ENCODE peak calls at places on chromosome 3, in four cellular contexts. K, W, B and D are unnamed samples.

GRCh38 chr3:55296781-55297180 is 190.3 kb downstream of the WNT5A start:
- DNase-seq in W (no peak), B (no peak), K (peak; percentile 55), D (no peak)

GRCh38 chr3:116019254-116019763 is 396.0 kb downstream of the GAP43 start:
- DNase-seq in B (no peak), K (no peak), W (no peak), D (no peak)

GRCh38 chr3:136898954-136899353 is 36.9 kb downstream of the NCK1 start:
- DNase-seq in K (peak; percentile 15), B (no peak), W (no peak), D (no peak)

GRCh38 chr3:161042023-161042501 is 63.1 kb downstream of the B3GALNT1 start:
- DNase-seq in W (peak; percentile 22), B (no peak), K (peak; percentile 2), D (no peak)

GRCh38 chr3:47996440-47996839 is 19.8 kb downstream of the MAP4 start:
- DNase-seq in K (no peak), B (no peak), W (no peak), D (no peak)

GRCh38 chr3:25592510-25592968 is 72.2 kb downstream of the TOP2B start:
- DNase-seq in K (peak; percentile 81), B (no peak), W (peak; percentile 31), D (no peak)

GRCh38 chr3:52086939-52087675 is 30.7 kb upstream of the DUSP7 start:
- DNase-seq in B (no peak), W (no peak), K (peak; percentile 37), D (no peak)

GRCh38 chr3:71489315-71489761 is 94.2 kb downstream of the FOXP1 start:
- DNase-seq in B (no peak), W (no peak), K (no peak), D (no peak)

GRCh38 chr3:53347261-53348064 is at the start of gene DCP1A:
- DNase-seq in B (peak; percentile 98), K (peak; percentile 97), W (peak; percentile 97), D (peak; percentile 95)

GRCh38 chr3:183434992-183435391 is 6.6 kb upstream of the MCF2L2 start:
- DNase-seq in B (no peak), K (no peak), W (no peak), D (no peak)

GRCh38 chr3:183437060-183437459 is 8.6 kb upstream of the MCF2L2 start:
- DNase-seq in W (no peak), B (no peak), K (no peak), D (no peak)

GRCh38 chr3:183434503-183434902 is 6.1 kb upstream of the MCF2L2 start:
- DNase-seq in W (no peak), K (no peak), B (no peak), D (no peak)

GRCh38 chr3:183437696-183438564 is 9.5 kb upstream of the MCF2L2 start:
- DNase-seq in W (no peak), B (no peak), K (no peak), D (no peak)

GRCh38 chr3:183435701-183436100 is 7.3 kb upstream of the MCF2L2 start:
- DNase-seq in B (no peak), W (no peak), K (no peak), D (no peak)
- TF ChIP-seq CTCF in B (no peak), W (no peak), K (no peak), D (no peak)

DNA sequence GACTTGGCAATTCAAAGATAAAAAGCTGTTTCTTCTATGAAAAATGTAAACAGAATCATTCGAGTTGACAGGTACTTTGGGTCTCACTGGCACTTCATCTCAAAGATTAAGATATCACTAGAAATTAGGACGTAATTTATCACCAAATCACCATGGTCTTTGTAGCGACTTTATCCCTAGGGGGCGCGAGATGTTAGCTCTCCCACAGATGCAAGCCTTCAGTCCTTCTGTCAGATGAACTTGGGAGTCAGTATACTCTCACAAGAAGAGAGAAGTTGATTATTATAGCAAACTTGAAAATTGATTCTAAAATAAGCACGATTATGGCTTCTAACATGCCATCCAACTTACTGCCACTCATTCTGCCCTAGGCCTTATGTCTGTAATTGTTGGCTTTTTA is 150.3 kb downstream of the ALCAM start:
- DNase-seq in B (no peak), W (no peak), K (no peak), D (no peak)
- TF ChIP-seq CTCF in B (no peak), W (peak; percentile 48), K (no peak), D (no peak)

GRCh38 chr3:123907720-123908119 is 23.6 kb upstream of the MYLK start:
- DNase-seq in W (no peak), B (no peak), K (no peak), D (no peak)
- TF ChIP-seq CTCF in W (peak; percentile 29), B (no peak), K (no peak), D (no peak)

GRCh38 chr3:27722957-27723802 is 1.1 kb upstream of the EOMES start:
- DNase-seq in W (no peak), K (no peak), B (no peak), D (no peak)

GRCh38 chr3:27720899-27721716 is 1.0 kb downstream of the EOMES start:
- DNase-seq in B (no peak), W (peak; percentile 40), K (no peak), D (peak; percentile 31)

GRCh38 chr3:27720029-27720518 is 2.0 kb downstream of the EOMES start:
- DNase-seq in B (no peak), W (no peak), K (no peak), D (peak; percentile 44)

GRCh38 chr3:27723803-27724458 is 1.8 kb upstream of the EOMES start:
- DNase-seq in K (no peak), W (no peak), B (no peak), D (no peak)

DNA sequence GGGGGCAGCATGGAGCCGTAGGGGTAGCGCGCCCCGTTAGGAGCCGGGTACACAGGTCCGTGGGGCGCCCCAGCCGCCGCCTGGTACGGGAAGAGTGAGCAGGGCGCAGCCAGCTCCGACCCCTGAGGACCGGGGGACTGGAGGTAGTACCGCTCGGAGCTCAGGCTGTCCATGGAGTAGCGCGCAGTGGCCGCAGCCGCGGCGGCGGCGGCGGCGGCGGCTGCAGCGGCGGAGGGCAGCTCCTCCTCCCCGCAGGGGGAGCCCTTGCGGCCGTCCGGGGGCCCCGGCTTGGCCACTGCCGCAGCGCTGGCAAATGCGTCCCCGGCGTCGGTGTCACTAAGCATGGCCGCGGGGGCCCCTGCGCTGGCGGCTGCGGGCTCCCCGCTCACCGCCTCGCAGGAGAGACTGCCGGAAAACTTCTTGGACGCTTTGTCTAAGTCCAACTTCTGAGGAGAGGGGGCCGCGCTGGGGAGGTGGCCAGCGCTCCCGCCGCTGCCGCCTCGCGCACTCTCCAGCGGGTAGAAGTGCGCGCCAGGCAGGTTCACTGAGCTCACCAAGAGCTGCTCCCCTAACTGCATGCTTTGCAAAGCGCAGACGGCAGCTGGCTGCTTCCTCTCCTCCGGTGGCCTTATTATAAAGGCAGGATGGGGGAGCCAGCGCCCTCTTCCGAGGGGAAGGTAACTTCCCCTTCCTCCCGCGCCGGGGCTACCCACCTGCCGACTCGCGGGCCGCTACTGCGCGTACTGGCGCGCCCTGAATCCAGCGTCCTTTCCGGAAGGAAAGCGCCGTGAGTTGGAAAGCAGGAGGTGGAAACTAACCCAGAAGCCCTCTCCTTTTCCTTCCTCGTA is at the start of gene EOMES:
- DNase-seq in W (peak; percentile 60), B (peak; percentile 60), K (peak; percentile 40), D (peak; percentile 67)
- TF ChIP-seq CTCF in W (peak; percentile 61), B (no peak), K (peak; percentile 3), D (peak; percentile 59)

GRCh38 chr3:42277676-42278075 is 11.7 kb upstream of the CCK start:
- DNase-seq in B (no peak), K (no peak), W (no peak), D (no peak)
- TF ChIP-seq CTCF in B (no peak), K (no peak), W (no peak), D (no peak)

GRCh38 chr3:50172615-50173220 is 17.6 kb downstream of the SEMA3F start:
- DNase-seq in B (no peak), K (no peak), W (no peak), D (no peak)

GRCh38 chr3:50171540-50172301 is 16.6 kb downstream of the SEMA3F start:
- DNase-seq in W (no peak), K (no peak), B (no peak), D (no peak)

GRCh38 chr3:50174947-50175524 is 16.4 kb upstream of the GNAT1 start:
- DNase-seq in B (no peak), K (no peak), W (no peak), D (no peak)

GRCh38 chr3:50174517-50174895 is 16.9 kb upstream of the GNAT1 start:
- DNase-seq in B (no peak), W (no peak), K (no peak), D (no peak)

DNA sequence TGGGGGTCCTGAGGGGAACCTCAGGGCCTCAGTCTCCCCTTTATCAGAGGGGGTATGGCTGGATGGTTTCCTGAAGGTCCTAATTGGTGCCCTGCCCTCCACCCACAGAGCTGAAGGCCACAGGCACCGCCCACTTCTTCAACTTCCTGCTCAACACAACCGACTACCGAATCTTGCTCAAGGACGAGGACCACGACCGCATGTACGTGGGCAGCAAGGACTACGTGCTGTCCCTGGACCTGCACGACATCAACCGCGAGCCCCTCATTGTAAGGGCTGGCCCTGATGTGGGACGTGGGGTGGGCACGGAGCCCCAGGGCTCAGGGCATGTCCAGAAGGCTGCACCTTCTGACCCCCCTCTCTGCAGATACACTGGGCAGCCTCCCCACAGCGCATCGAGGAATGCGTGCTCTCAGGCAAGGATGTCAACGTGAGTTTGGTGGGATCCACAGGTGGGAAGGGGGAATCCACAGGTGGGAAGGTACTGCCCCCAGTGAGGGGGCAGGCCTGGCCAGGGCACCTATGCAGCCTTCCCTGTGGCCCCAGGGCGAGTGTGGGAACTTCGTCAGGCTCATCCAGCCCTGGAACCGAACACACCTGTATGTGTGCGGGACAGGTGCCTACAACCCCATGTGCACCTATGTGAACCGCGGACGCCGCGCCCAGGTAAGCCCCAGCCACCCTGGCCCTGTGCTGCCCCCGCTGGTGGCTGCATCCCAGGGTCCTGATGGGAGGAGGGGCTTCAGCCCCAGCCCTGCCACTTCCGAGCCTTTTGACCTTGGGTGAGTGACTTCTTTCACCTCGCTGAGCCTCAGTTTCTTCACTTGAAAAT is 17.5 kb upstream of the GNAT1 start:
- DNase-seq in K (no peak), W (no peak), B (no peak), D (no peak)
- TF ChIP-seq CTCF in K (no peak), W (peak; percentile 36), B (no peak), D (no peak)

DNA sequence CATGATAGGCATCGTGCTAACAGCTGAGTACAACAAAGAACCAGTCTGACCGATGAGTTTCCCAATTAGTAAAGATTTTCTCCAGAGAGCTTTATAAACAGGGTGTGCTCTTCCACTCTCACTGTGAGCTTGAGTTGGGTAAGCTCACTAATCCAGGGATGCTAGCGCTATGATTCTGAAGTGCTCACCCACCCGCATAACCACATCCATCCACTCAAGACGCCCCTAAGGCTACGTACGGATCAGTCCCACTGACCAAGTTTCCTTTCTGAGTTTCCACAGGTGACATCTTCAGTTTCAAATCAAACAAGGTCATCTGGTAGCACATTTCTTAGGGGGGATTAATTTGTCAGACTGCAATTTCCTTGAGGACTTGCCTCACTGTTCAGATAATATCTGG is 141.1 kb upstream of the ABI3BP start:
- DNase-seq in W (no peak), K (no peak), B (no peak), D (no peak)
- TF ChIP-seq CTCF in W (no peak), K (no peak), B (no peak), D (no peak)

GRCh38 chr3:35529337-35529736 is 110.0 kb upstream of the ARPP21 start:
- DNase-seq in K (no peak), W (no peak), B (no peak), D (no peak)
- TF ChIP-seq CTCF in K (no peak), W (no peak), B (no peak), D (no peak)